ENCODE peak calls at places on chromosomes 3 and 15, in five cellular contexts. E is sigmoid colon; Z is CD8-positive, alpha-beta T cell; F is psoas muscle; A is fibroblast of lung. H is an unnamed sample. For H3K36me3, the result is how much of the 10 kb centered on the place peaks cover.

GRCh38 chr15:60875681-60876080 is 353.4 kb downstream of the RORA start:
- DNase-seq in Z (no peak), E (no peak), F (no peak), A (no peak), H (no peak)

GRCh38 chr15:68781766-68782588 is 38.7 kb downstream of the ANP32A start:
- DNase-seq in A (no peak), E (no peak), F (peak), Z (peak), H (no peak)

GRCh38 chr3:46472736-46473135 is 8.0 kb upstream of the LTF start:
- DNase-seq in F (no peak), Z (peak), E (no peak), A (no peak), H (no peak)

GRCh38 chr15:33083232-33084006 is 111.1 kb downstream of the FMN1 start:
- DNase-seq in E (no peak), A (no peak), F (no peak), Z (no peak), H (no peak)

GRCh38 chr3:66039590-66039887 is 821 bp upstream of the MAGI1 start:
- DNase-seq in E (peak), A (no peak), F (peak), Z (no peak), H (no peak)

GRCh38 chr15:70023064-70023768 is 74.5 kb downstream of the TLE3 start:
- DNase-seq in F (no peak), A (peak), Z (peak), E (no peak), H (peak)

GRCh38 chr3:127074900-127075360 is 92.0 kb downstream of the PLXNA1 start:
- DNase-seq in E (peak), Z (no peak), A (peak), F (peak), H (peak)

GRCh38 chr3:28682126-28682525 is 333.5 kb upstream of the AZI2 start:
- DNase-seq in E (no peak), Z (no peak), F (no peak), A (no peak), H (no peak)

GRCh38 chr3:39466988-39467387 is 492 bp upstream of the MOBP start:
- DNase-seq in E (no peak), F (no peak), Z (no peak), A (no peak), H (no peak)

GRCh38 chr15:29435811-29436210 is 166.2 kb upstream of the NSMCE3 start:
- DNase-seq in F (no peak), A (no peak), E (no peak), Z (no peak), H (no peak)

GRCh38 chr3:116254535-116254934 is 190.8 kb downstream of the LSAMP start:
- DNase-seq in A (peak), F (no peak), Z (no peak), E (no peak), H (no peak)

GRCh38 chr3:69116897-69117296 is 5.5 kb downstream of the LMOD3 start:
- DNase-seq in A (no peak), E (no peak), F (no peak), Z (no peak), H (no peak)

GRCh38 chr15:88543065-88543776 is 3.3 kb downstream of the DET1 start:
- DNase-seq in E (no peak), A (no peak), Z (no peak), F (no peak), H (no peak)

GRCh38 chr3:25153130-25153529 is 274.9 kb upstream of the RARB start:
- DNase-seq in Z (no peak), E (no peak), A (no peak), F (no peak), H (no peak)

GRCh38 chr3:52308308-52308707 is 7.8 kb upstream of the DNAH1 start:
- DNase-seq in E (no peak), A (no peak), Z (no peak), F (no peak), H (no peak)
- H3K36me3 ChIP-seq in E (under half), A (under half), Z (under half), F (under half), H (under half)

GRCh38 chr3:47882338-47882737 is 79.4 kb downstream of the DHX30 start:
- DNase-seq in Z (no peak), A (no peak), E (no peak), F (no peak), H (no peak)
- TF ChIP-seq CTCF in Z (no peak), A (no peak), E (no peak), F (no peak), H (no peak)

GRCh38 chr15:73631915-73632669 is 1.1 kb downstream of the NPTN start:
- DNase-seq in Z (no peak), E (peak), F (no peak), A (peak), H (no peak)

GRCh38 chr15:73630030-73630429 is 3.2 kb downstream of the NPTN start:
- DNase-seq in F (no peak), A (no peak), Z (no peak), E (no peak), H (no peak)

GRCh38 chr15:73632670-73633058 is 525 bp downstream of the NPTN start:
- DNase-seq in F (no peak), E (peak), A (no peak), Z (peak), H (no peak)

GRCh38 chr15:73628976-73629854 is 4.0 kb downstream of the NPTN start:
- DNase-seq in A (no peak), E (no peak), F (no peak), Z (no peak), H (no peak)

GRCh38 chr15:73630796-73631471 is 2.3 kb downstream of the NPTN start:
- DNase-seq in F (no peak), E (no peak), Z (no peak), A (no peak), H (no peak)
- H3K4me3 ChIP-seq in F (peak), E (peak), Z (no peak), A (peak), H (peak)

GRCh38 chr3:125460233-125460632 is 59.8 kb downstream of the SNX4 start:
- DNase-seq in Z (no peak), A (no peak), F (no peak), E (no peak), H (no peak)
- H3K36me3 ChIP-seq in Z (under half), A (under half), F (under half), E (half or more), H (under half)

H was measured in BJ.